ENCODE peak calls at places on chromosome 20, in four cellular contexts. A is heart right ventricle, T is GM23248, B is tibial artery. K is an unnamed sample.

GRCh38 chr20:12594410-12595130 is 414.2 kb upstream of the SPTLC3 start:
- DNase-seq in A (no peak), B (no peak), T (no peak), K (no peak)

GRCh38 chr20:24872291-24873014 is 76.6 kb upstream of the CST7 start:
- DNase-seq in A (no peak), B (no peak), T (no peak), K (no peak)

GRCh38 chr20:46681032-46681854 is 8.0 kb downstream of the TP53RK start:
- DNase-seq in A (peak; percentile 40), B (no peak), T (peak; percentile 52), K (no peak)

GRCh38 chr20:41786158-41786557 is 168.0 kb upstream of the CHD6 start:
- DNase-seq in T (peak; percentile 34), A (no peak), B (no peak), K (no peak)

GRCh38 chr20:37295001-37295400 is 5.5 kb downstream of the MANBAL start:
- DNase-seq in T (peak; percentile 99), B (no peak), A (no peak), K (no peak)

GRCh38 chr20:55488593-55488992 is 516.7 kb downstream of the CBLN4 start:
- DNase-seq in T (no peak), B (no peak), A (no peak), K (no peak)

GRCh38 chr20:45257711-45258110 is 3.3 kb upstream of the SLPI start:
- DNase-seq in B (no peak), T (no peak), A (no peak), K (no peak)

GRCh38 chr20:16712541-16712947 is 17.3 kb upstream of the SNRPB2 start:
- DNase-seq in A (no peak), B (no peak), T (no peak), K (no peak)

GRCh38 chr20:4820833-4821518 is 99.3 kb downstream of the PRND start:
- DNase-seq in A (no peak), B (peak; percentile 63), T (peak; percentile 97), K (no peak)

GRCh38 chr20:12203981-12204380 is 286.3 kb downstream of the BTBD3 start:
- DNase-seq in B (no peak), A (no peak), T (no peak), K (no peak)

GRCh38 chr20:62967149-62967501 is 14.6 kb downstream of the SLC17A9 start:
- DNase-seq in T (no peak), B (no peak), A (no peak), K (no peak)

GRCh38 chr20:62967628-62968351 is 15.3 kb downstream of the SLC17A9 start:
- DNase-seq in B (no peak), A (no peak), T (no peak), K (no peak)

GRCh38 chr20:62964700-62965099 is 12.2 kb downstream of the SLC17A9 start:
- DNase-seq in B (no peak), T (no peak), A (no peak), K (no peak)

GRCh38 chr20:62965363-62965771 is 12.9 kb downstream of the SLC17A9 start:
- DNase-seq in T (no peak), A (no peak), B (no peak), K (no peak)

GRCh38 chr20:62966212-62967148 is 14.0 kb downstream of the SLC17A9 start:
- DNase-seq in B (no peak), T (no peak), A (no peak), K (no peak)
- H3K27me3 ChIP-seq in B (no peaks in the 10 kb centered on the region), T (peaks cover 4% of the 10 kb centered on the region), A (peaks cover 16% of the 10 kb centered on the region), K (no peaks in the 10 kb centered on the region)

DNA sequence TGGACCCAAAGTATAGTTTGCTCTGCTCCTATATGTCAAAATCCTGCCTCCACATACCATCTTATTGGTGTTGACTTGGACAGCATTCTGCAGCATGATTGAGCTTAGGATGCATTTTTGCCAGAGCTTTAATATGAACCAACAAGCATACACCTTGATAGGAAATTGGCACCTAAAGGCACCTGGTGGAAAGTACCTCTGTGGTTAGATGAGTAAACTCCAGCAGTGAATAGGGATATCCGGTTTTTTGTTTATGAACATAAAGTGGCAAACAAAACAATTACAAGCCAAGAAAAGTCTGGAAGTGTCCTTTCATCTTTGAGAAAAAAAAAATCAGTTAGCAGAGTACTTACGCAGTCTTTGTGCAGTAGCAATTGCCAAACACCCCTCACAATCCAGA is 6.2 kb upstream of the CYP24A1 start:
- DNase-seq in T (no peak), B (no peak), A (no peak), K (no peak)
- H3K27me3 ChIP-seq in T (no peaks in the 10 kb centered on the region), B (no peaks in the 10 kb centered on the region), A (peaks cover 73% of the 10 kb centered on the region), K (no peaks in the 10 kb centered on the region)

DNA sequence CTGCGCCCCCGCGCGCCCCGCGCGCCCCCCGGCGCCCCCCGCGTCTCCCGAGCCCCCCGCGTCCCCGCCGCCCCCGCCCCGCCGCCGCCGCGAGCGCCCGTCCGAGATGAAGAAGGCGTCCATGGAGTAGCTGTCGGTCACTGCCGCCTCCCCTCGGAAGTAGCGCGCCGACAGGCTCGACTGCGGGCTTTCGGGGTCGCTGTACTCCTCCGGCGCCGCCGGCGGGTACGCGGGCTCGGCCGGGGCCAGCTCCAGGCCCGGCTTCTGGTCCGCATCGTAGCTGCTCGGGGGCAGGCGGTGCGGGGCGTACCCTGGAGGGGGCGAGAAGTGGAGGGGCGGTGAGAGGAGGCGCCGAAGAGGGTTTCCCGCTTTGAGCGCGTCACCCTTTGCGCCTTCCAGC is 11.2 kb upstream of the SRXN1 start:
- DNase-seq in T (no peak), A (no peak), B (no peak), K (no peak)
- H3K27me3 ChIP-seq in T (peaks cover 38% of the 10 kb centered on the region), A (peaks cover 72% of the 10 kb centered on the region), B (no peaks in the 10 kb centered on the region), K (peaks cover 24% of the 10 kb centered on the region)

DNA sequence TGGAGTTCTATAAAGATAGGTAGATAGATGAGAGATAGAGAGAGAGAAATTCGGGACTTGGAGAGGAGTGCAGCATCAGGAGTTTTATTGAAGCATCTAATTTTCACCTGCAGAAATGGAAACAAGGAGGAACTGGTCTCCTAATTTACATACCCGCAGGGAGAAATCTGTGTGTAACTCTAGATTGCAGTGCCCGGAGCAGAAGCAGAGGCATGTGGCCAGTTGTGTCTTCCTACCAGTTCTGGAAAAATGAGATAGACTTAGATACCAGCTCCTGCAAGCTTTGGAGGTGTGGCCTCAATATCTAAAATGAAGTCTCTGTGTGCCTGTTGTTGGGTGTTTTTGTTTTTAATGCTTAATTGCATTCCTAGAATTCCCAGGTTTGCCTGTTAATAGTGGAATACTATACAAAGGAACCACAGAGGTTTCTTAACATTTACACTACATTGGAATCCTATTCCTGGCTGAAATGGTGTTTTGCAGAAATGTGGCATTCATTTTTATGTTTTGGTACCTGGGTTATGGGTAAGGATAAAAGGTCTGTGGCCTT is 57.4 kb downstream of the DTD1 start:
- DNase-seq in T (no peak), A (no peak), B (no peak), K (no peak)
- H3K27me3 ChIP-seq in T (no peaks in the 10 kb centered on the region), A (no peaks in the 10 kb centered on the region), B (no peaks in the 10 kb centered on the region), K (no peaks in the 10 kb centered on the region)

DNA sequence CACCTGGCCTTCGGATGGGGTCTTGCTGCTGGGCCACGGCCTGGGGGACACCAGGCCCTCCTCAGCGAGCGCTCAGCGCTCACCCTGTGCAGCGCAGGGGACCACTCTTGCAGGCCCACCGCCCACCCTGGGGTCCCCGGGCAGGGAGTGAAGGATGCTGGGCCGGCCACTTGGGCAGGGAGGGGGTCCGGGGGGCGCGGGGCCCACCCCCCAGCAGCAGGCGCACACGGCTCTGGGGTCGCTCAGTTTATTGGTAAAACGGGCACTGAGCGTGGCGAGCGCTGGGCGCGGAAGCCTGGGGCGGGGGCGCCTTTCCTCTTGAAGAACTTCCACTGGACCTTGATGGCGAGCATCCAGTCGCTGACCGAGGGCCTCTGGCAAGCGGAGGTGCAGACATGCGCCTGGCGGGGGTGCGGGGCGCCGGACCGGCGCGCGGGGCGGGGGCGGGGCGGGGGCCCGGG is 11.1 kb downstream of the EEF1A2 start:
- DNase-seq in A (no peak), B (no peak), T (no peak), K (no peak)
- H3K27me3 ChIP-seq in A (peaks cover 53% of the 10 kb centered on the region), B (no peaks in the 10 kb centered on the region), T (peaks cover 24% of the 10 kb centered on the region), K (peaks cover 4% of the 10 kb centered on the region)

DNA sequence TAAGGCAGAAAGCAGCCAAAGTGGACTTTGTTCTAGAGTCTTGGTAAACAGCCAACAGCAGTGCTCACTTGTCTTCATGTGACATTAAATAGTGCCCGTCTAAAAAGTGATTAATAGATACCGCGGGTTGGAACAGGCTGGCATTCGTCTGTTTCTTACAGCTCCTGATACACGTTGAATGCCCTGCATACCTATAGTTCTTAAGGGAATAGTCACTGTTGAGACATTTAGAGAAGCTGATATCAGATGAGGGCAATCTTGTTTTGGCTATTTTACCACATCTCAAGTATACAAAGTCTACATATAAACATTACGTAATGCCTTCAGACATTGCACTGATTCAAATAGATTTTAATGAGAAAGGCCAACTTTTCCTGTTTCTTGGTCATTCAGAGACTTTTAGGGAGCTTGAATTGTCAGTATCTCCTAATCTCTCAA is 374.9 kb upstream of the FLRT3 start:
- DNase-seq in T (peak; percentile 41), B (no peak), A (no peak), K (no peak)
- H3K27me3 ChIP-seq in T (no peaks in the 10 kb centered on the region), B (no peaks in the 10 kb centered on the region), A (no peaks in the 10 kb centered on the region), K (no peaks in the 10 kb centered on the region)

GRCh38 chr20:58148891-58149290 is 79.6 kb downstream of the ANKRD60 start:
- DNase-seq in A (no peak), T (no peak), B (peak; percentile 89), K (peak; percentile 40)
- H3K27me3 ChIP-seq in A (peaks cover 44% of the 10 kb centered on the region), T (peaks cover 36% of the 10 kb centered on the region), B (no peaks in the 10 kb centered on the region), K (no peaks in the 10 kb centered on the region)

GRCh38 chr20:58143531-58143930 is 84.9 kb downstream of the ANKRD60 start:
- DNase-seq in B (peak; percentile 48), T (no peak), A (no peak), K (no peak)
- H3K27me3 ChIP-seq in B (no peaks in the 10 kb centered on the region), T (peaks cover 27% of the 10 kb centered on the region), A (peaks cover 2% of the 10 kb centered on the region), K (no peaks in the 10 kb centered on the region)

GRCh38 chr20:3731944-3732326 is 550 bp upstream of the HSPA12B start:
- DNase-seq in A (no peak), B (no peak), T (no peak), K (no peak)
- H3K27me3 ChIP-seq in A (peaks cover 42% of the 10 kb centered on the region), B (no peaks in the 10 kb centered on the region), T (peaks cover 13% of the 10 kb centered on the region), K (peaks cover 8% of the 10 kb centered on the region)